ENCODE peak calls at places on chromosomes 6 and 20, in four cellular contexts. One of them, this sample, is unnamed.

GRCh38 chr6:144683216-144684070 is 398.3 kb downstream of the UTRN start:
- DNase-seq in HCT116: no peak
- DNase-seq in K562: no peak
- DNase-seq in HepG2: no peak
- DNase-seq in this sample: no peak

GRCh38 chr20:58547527-58548475 is 32.6 kb upstream of the APCDD1L start:
- DNase-seq in HCT116: no peak
- DNase-seq in K562: no peak
- DNase-seq in HepG2: no peak
- DNase-seq in this sample: no peak

GRCh38 chr6:105401247-105402089 is 1.4 kb downstream of the PREP start:
- DNase-seq in HCT116: no peak
- DNase-seq in K562: no peak
- DNase-seq in HepG2: no peak
- DNase-seq in this sample: no peak

GRCh38 chr20:54362283-54362682 is 113.1 kb upstream of the DOK5 start:
- DNase-seq in HCT116: no peak
- DNase-seq in K562: no peak
- DNase-seq in HepG2: no peak
- DNase-seq in this sample: no peak

GRCh38 chr20:11051146-11051545 is 377.3 kb upstream of the JAG1 start:
- DNase-seq in HCT116: no peak
- DNase-seq in K562: no peak
- DNase-seq in HepG2: no peak
- DNase-seq in this sample: no peak

GRCh38 chr6:33123732-33124524 is 48.1 kb downstream of the HLA-DPB1 start:
- DNase-seq in HCT116: peak; percentile 77
- DNase-seq in K562: peak; percentile 85
- DNase-seq in HepG2: peak; percentile 55
- DNase-seq in this sample: no peak

GRCh38 chr20:35264755-35265154 is 13.2 kb downstream of the MMP24OS start:
- DNase-seq in HCT116: no peak
- DNase-seq in K562: peak; percentile 56
- DNase-seq in HepG2: peak; percentile 74
- DNase-seq in this sample: no peak

GRCh38 chr6:44042261-44043035 is 84.8 kb downstream of the MRPL14 start:
- DNase-seq in HCT116: no peak
- DNase-seq in K562: peak; percentile 58
- DNase-seq in HepG2: no peak
- DNase-seq in this sample: no peak

GRCh38 chr6:106192824-106193223 is 106.7 kb downstream of the PRDM1 start:
- DNase-seq in HCT116: peak; percentile 70
- DNase-seq in K562: no peak
- DNase-seq in HepG2: no peak
- DNase-seq in this sample: no peak

GRCh38 chr20:12337601-12338000 is 419.9 kb downstream of the BTBD3 start:
- DNase-seq in HCT116: no peak
- DNase-seq in K562: no peak
- DNase-seq in HepG2: no peak
- DNase-seq in this sample: no peak
- TF ChIP-seq TCF7L2 in HCT116: no peak
- TF ChIP-seq TCF7L2 in K562: no peak
- TF ChIP-seq TCF7L2 in HepG2: no peak
- TF ChIP-seq TCF7L2 in this sample: no peak

GRCh38 chr6:79115557-79115956 is 37.5 kb upstream of the PHIP start:
- DNase-seq in HCT116: no peak
- DNase-seq in K562: no peak
- DNase-seq in HepG2: no peak
- DNase-seq in this sample: no peak
- H3K4me3 ChIP-seq in HCT116: no peak overlapping the region
- H3K4me3 ChIP-seq in K562: no peak overlapping the region
- H3K4me3 ChIP-seq in HepG2: no peak overlapping the region
- H3K4me3 ChIP-seq in this sample: no peak overlapping the region

GRCh38 chr6:34585108-34585507 is 29.0 kb upstream of the SPDEF start:
- DNase-seq in HCT116: no peak
- DNase-seq in K562: no peak
- DNase-seq in HepG2: no peak
- DNase-seq in this sample: no peak

GRCh38 chr6:34583461-34583860 is 27.3 kb upstream of the SPDEF start:
- DNase-seq in HCT116: no peak
- DNase-seq in K562: no peak
- DNase-seq in HepG2: no peak
- DNase-seq in this sample: no peak

GRCh38 chr6:34583861-34584604 is 27.9 kb upstream of the SPDEF start:
- DNase-seq in HCT116: no peak
- DNase-seq in K562: no peak
- DNase-seq in HepG2: no peak
- DNase-seq in this sample: no peak

GRCh38 chr6:34585512-34586045 is 29.4 kb upstream of the SPDEF start:
- DNase-seq in HCT116: no peak
- DNase-seq in K562: no peak
- DNase-seq in HepG2: no peak
- DNase-seq in this sample: no peak

GRCh38 chr6:34584694-34585093 is 28.6 kb upstream of the SPDEF start:
- DNase-seq in HCT116: no peak
- DNase-seq in K562: no peak
- DNase-seq in HepG2: no peak
- DNase-seq in this sample: no peak
- TF ChIP-seq CTCF in HCT116: no peak
- TF ChIP-seq CTCF in K562: no peak
- TF ChIP-seq CTCF in HepG2: no peak
- TF ChIP-seq CTCF in this sample: no peak

DNA sequence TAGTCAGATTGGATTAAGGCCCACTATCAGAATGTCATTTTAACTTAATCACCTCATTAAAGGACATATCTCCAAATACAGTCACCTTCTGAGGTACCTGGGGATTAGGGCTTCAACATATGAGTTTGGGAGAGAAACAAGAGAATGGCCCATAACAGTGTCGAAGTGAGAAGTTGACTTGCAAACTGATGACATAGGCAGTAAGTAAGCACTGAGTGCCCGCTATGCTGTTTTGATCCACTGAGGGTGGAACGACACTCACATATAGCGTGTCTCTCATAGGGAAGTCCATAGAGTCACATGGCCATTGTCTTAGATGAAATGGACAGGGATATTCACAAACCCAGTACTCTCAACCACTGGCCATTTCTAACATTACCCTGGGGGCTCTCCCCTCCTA is 264.2 kb downstream of the SAMD5 start:
- DNase-seq in HCT116: no peak
- DNase-seq in K562: no peak
- DNase-seq in HepG2: no peak
- DNase-seq in this sample: no peak
- TF ChIP-seq TCF7L2 in HCT116: no peak
- TF ChIP-seq TCF7L2 in K562: no peak
- TF ChIP-seq TCF7L2 in HepG2: no peak
- TF ChIP-seq TCF7L2 in this sample: no peak

DNA sequence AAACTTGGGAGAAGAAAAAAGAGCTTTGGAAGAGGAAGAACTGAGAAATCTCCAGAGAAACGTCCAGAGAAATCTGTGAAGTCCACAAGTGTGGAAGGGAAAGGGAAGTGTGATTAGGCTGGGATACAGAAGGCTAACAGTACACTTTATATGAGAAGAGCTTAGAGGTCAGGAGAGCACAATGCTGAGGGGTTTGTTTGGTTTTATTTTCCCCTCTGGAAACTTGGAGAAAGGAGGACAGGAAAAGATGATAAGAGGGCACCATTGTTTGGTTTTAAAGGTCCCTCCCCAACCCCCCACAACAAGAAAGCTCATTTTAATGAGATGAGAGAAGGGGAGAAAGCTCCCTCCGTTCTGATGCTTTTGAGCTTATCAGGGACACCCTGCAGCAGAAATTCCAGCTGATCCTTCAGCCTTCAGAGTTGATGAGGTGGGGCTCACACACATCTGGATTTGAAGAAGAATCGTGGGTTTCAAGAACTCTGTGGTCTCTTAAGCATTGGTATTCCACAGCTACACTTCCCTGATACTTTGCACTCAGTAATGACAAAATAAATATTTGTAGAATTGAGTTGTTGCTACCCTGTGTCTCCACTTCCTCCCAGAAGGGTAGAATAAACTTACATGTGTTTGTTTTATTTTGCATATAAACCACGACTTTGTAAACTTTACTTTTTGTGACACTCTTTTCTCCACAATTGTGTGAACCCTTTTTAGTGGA is 1.9 kb downstream of the NT5E start:
- DNase-seq in HCT116: no peak
- DNase-seq in K562: no peak
- DNase-seq in HepG2: peak; percentile 70
- DNase-seq in this sample: no peak
- H3K4me3 ChIP-seq in HCT116: peak overlapping the region; percentile 92
- H3K4me3 ChIP-seq in K562: no peak overlapping the region
- H3K4me3 ChIP-seq in HepG2: peak overlapping the region; percentile 79
- H3K4me3 ChIP-seq in this sample: peak overlapping the region; percentile 87

DNA sequence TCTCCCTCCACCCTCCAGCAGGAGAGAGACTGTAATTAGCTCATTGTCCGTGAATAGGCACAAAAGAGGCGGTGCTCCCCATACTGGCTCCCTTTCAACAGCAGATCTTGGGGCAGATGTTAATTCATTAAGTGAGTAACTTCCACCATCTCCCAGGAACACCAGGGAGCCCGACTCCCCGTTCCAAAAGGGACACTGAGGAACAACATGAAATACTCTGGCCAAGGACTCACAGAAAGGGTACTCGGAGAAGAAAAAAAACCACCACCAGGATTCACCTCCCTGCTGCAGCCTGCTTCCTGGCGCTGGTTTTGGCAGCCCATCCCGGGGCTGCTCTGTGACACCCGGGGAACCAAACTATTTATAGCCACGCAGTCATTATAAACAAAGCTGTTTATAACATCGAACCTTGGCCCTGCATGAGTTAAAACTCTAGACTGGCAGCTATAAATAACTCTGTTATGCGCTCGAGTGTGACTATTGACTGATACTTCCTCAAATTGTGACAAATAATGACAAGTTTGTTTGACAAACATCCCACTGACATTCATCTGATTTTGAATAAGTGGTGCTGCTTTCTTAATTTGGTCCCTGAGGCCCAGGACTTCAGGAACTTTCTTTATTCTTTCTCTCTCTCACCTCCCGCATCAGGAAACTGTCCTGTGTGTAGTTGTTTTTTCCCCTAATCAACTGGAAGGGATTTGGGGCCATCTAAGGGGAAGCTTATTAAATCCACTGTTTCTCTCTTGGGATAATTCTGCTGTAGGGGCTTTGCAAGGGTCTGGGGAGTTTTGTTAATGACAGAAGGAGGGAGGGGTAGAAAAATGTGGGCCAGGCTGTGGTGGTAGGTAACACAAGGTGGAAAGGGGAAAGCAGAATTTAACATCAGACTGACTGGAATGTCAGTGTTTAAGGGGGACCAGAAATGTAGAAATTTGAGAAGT is 521.6 kb downstream of the CD83 start:
- DNase-seq in HCT116: no peak
- DNase-seq in K562: no peak
- DNase-seq in HepG2: no peak
- DNase-seq in this sample: no peak
- TF ChIP-seq CTCF in HCT116: no peak
- TF ChIP-seq CTCF in K562: no peak
- TF ChIP-seq CTCF in HepG2: no peak
- TF ChIP-seq CTCF in this sample: no peak

GRCh38 chr20:20432618-20433286 is 64.8 kb downstream of the INSM1 start:
- DNase-seq in HCT116: no peak
- DNase-seq in K562: no peak
- DNase-seq in HepG2: no peak
- DNase-seq in this sample: no peak

GRCh38 chr20:20425785-20426471 is 58.0 kb downstream of the INSM1 start:
- DNase-seq in HCT116: no peak
- DNase-seq in K562: no peak
- DNase-seq in HepG2: no peak
- DNase-seq in this sample: no peak

GRCh38 chr20:20427202-20427864 is 59.4 kb downstream of the INSM1 start:
- DNase-seq in HCT116: no peak
- DNase-seq in K562: no peak
- DNase-seq in HepG2: no peak
- DNase-seq in this sample: no peak

GRCh38 chr20:20426472-20426907 is 58.6 kb downstream of the INSM1 start:
- DNase-seq in HCT116: no peak
- DNase-seq in K562: no peak
- DNase-seq in HepG2: no peak
- DNase-seq in this sample: no peak

DNA sequence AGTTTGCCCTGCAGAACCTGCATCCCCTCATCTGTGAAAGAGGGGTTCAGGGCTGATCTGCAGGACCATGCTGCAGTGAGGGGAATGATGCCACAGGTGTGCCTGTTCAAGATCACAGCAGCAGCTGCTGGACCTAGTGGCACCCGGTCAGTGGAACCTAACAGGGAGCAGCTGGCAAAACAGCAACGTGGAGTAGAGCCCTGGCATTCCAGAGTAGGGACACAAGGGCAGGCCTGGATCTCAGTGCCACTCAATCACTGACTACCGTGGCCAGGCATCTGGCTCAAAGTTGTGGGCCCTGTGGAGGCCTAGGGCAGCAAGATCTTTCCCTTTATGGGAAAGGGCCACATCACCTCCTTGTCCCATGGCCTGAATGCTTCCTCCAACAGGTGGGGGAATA is 62.2 kb downstream of the INSM1 start:
- DNase-seq in HCT116: no peak
- DNase-seq in K562: no peak
- DNase-seq in HepG2: no peak
- DNase-seq in this sample: no peak
- TF ChIP-seq TCF7L2 in HCT116: no peak
- TF ChIP-seq TCF7L2 in K562: no peak
- TF ChIP-seq TCF7L2 in HepG2: no peak
- TF ChIP-seq TCF7L2 in this sample: no peak

This sample was measured in Panc1.